ENCODE peak calls at places on chromosomes 1 and 21, in ten cellular contexts. C, Z, Q, A, T, X, K, L, J and P are unnamed samples.

GRCh38 chr21:27833298-27833697 is 866.4 kb upstream of the ADAMTS5 start:
- DNase-seq in Z (no peak), T (no peak), C (no peak), X (no peak), A (no peak), J (no peak), K (no peak), L (no peak), Q (no peak), P (no peak)

GRCh38 chr1:24465099-24465498 is 37.5 kb upstream of the RCAN3 start:
- DNase-seq in Z (no peak), X (no peak), L (no peak), K (no peak), A (no peak), C (no peak), T (no peak), J (no peak), Q (no peak), P (no peak)

GRCh38 chr1:193060938-193061337 is 1.5 kb downstream of the RO60 start:
- DNase-seq in K (peak), A (peak), Q (no peak), Z (no peak), T (no peak), C (peak), L (peak), X (no peak), J (no peak), P (no peak)

GRCh38 chr1:73673980-73674379 is 524.0 kb downstream of the LRRIQ3 start:
- DNase-seq in K (no peak), T (no peak), Z (no peak), C (no peak), L (peak), Q (no peak), X (no peak), A (peak), J (no peak), P (no peak)

GRCh38 chr1:209107535-209107934 is 476.0 kb upstream of the CAMK1G start:
- DNase-seq in L (no peak), J (no peak), T (no peak), K (no peak), A (no peak), X (no peak), Z (no peak), Q (no peak), C (no peak), P (no peak)

GRCh38 chr21:44990921-44991320 is 51.1 kb downstream of the SLX9 start:
- DNase-seq in Q (no peak), K (no peak), X (peak), Z (no peak), L (no peak), T (no peak), C (no peak), J (no peak), A (no peak), P (no peak)

GRCh38 chr1:223712856-223713494 is 636 bp downstream of the CAPN2 start:
- DNase-seq in Q (no peak), J (no peak), X (peak), L (no peak), T (peak), A (no peak), K (no peak), Z (no peak), C (no peak), P (no peak)

GRCh38 chr1:167714851-167715652 is 6.7 kb upstream of the MPZL1 start:
- DNase-seq in Q (no peak), Z (peak), A (peak), C (peak), K (peak), X (no peak), T (peak), L (peak), J (peak), P (peak)

GRCh38 chr1:2233997-2234761 is 6.1 kb downstream of the SKI start:
- DNase-seq in J (peak), A (peak), Z (peak), Q (no peak), K (no peak), X (peak), L (peak), C (peak), T (peak), P (peak)

GRCh38 chr21:39531777-39532333 is 80.1 kb downstream of the SH3BGR start:
- DNase-seq in X (no peak), J (no peak), Q (no peak), A (no peak), T (no peak), Z (no peak), K (no peak), L (no peak), C (no peak), P (no peak)

GRCh38 chr1:174969977-174970376 is 29.8 kb upstream of the CACYBP start:
- DNase-seq in A (no peak), C (peak), J (no peak), K (no peak), T (no peak), Q (no peak), X (no peak), L (peak), Z (no peak), P (no peak)

GRCh38 chr1:172906778-172907592 is 143.8 kb downstream of the TNFSF18 start:
- DNase-seq in Z (no peak), J (no peak), L (peak), X (no peak), A (peak), Q (peak), K (peak), T (no peak), C (peak), P (no peak)

GRCh38 chr1:230542054-230542453 is 100.2 kb upstream of the COG2 start:
- DNase-seq in K (no peak), A (peak), L (peak), Q (peak), T (no peak), X (no peak), J (no peak), Z (no peak), C (peak), P (no peak)

GRCh38 chr1:154427173-154428139 is 22.3 kb downstream of the IL6R start:
- DNase-seq in X (no peak), C (peak), L (no peak), Z (no peak), T (no peak), A (peak), J (no peak), Q (no peak), K (no peak), P (no peak)

GRCh38 chr1:91768120-91768519 is 117.8 kb downstream of the TGFBR3 start:
- DNase-seq in A (no peak), C (no peak), X (no peak), Q (no peak), T (no peak), J (no peak), L (no peak), K (no peak), Z (no peak), P (no peak)

GRCh38 chr1:112882271-112882744 is 73.7 kb downstream of the SLC16A1 start:
- DNase-seq in A (no peak), X (no peak), T (no peak), Q (no peak), L (no peak), K (no peak), J (no peak), Z (no peak), C (no peak), P (no peak)

GRCh38 chr21:33362044-33362555 is 37.3 kb downstream of the IFNAR1 start:
- DNase-seq in L (no peak), K (peak), X (no peak), Z (no peak), J (no peak), A (no peak), Q (no peak), T (no peak), C (no peak), P (no peak)

GRCh38 chr1:174954686-174955669 is 44.8 kb upstream of the CACYBP start:
- DNase-seq in A (no peak), X (no peak), L (no peak), J (no peak), Q (no peak), Z (no peak), T (no peak), K (peak), C (no peak), P (no peak)

GRCh38 chr1:203152158-203153034 is 23.2 kb downstream of the MYBPH start:
- DNase-seq in Z (no peak), L (peak), A (peak), C (no peak), J (no peak), Q (peak), T (peak), X (no peak), K (no peak), P (no peak)

GRCh38 chr1:76302711-76303347 is 228.3 kb downstream of the ST6GALNAC3 start:
- DNase-seq in X (no peak), L (no peak), J (no peak), C (no peak), K (no peak), Z (no peak), A (no peak), T (no peak), Q (no peak), P (no peak)

GRCh38 chr1:59738591-59739015 is 76.1 kb upstream of the HOOK1 start:
- DNase-seq in K (no peak), X (no peak), L (peak), Z (peak), J (no peak), A (no peak), C (peak), Q (no peak), T (peak), P (peak)

GRCh38 chr1:214165850-214166374 is 115.0 kb upstream of the SMYD2 start:
- DNase-seq in L (no peak), C (no peak), J (no peak), Q (no peak), K (no peak), A (no peak), Z (no peak), T (no peak), X (no peak), P (no peak)

GRCh38 chr1:2145946-2146835 is 48.4 kb downstream of the FAAP20 start:
- DNase-seq in Q (no peak), T (no peak), C (no peak), A (no peak), Z (no peak), L (no peak), K (no peak), J (no peak), X (no peak), P (no peak)

GRCh38 chr1:53959664-53960250 is 13.6 kb downstream of the LRRC42 start:
- DNase-seq in Z (no peak), L (peak), C (peak), T (no peak), K (peak), A (peak), X (no peak), Q (no peak), J (no peak), P (no peak)

GRCh38 chr1:41626146-41626545 is 141.7 kb upstream of the EDN2 start:
- DNase-seq in Q (no peak), X (no peak), T (peak), J (no peak), A (peak), K (no peak), C (peak), Z (no peak), L (no peak), P (no peak)

GRCh38 chr1:9231648-9232332 is 2.8 kb upstream of the H6PD start:
- DNase-seq in Z (no peak), J (no peak), T (peak), C (peak), L (peak), X (no peak), K (no peak), A (peak), Q (no peak), P (no peak)

GRCh38 chr1:9234223-9235122 is at the start of gene H6PD:
- DNase-seq in Q (no peak), T (peak), L (peak), A (peak), Z (no peak), J (peak), K (peak), C (peak), X (peak), P (no peak)

GRCh38 chr1:9235123-9235513 is 544 bp downstream of the H6PD start:
- DNase-seq in A (peak), Q (no peak), J (no peak), L (peak), K (no peak), T (no peak), X (no peak), C (peak), Z (no peak), P (no peak)

GRCh38 chr1:9233942-9234222 is 692 bp upstream of the H6PD start:
- DNase-seq in Z (no peak), Q (no peak), A (no peak), J (no peak), K (no peak), T (no peak), L (no peak), X (no peak), C (no peak), P (no peak)

DNA sequence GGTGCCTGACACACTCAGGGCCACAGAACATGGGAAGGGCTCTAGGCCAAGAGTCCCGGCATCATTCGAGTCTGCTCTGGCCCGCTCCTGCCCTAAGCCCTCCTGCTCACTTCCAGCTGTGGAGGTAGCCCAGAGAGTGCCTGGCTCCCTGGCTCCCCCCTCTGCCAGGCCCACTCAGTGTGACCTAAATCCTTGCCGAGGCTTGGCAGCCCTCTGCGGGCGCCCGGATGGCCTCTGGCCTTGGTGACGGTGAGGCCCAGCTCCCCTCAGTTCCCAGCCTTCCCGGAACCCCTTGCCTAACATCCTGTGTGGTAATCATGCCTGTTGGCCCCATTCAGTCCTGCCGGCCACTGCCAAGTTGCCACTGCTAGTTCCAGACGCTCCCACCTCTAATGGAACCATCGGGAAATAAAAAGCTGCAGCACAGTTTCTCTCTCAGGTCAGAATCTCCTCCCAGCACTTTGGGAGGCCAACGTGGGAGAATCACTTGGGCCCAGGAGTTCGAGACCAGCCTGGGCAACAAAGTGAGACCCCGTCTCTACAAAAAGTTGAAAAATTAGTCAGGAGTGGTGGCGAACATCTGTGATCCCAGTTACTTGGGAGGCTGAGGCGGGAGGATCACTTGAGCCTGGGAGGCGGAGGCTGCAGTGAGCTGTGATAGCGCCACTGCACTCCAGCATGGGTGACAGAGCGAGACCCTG is 1.2 kb upstream of the H6PD start:
- DNase-seq in T (no peak), L (peak), Q (no peak), X (peak), A (no peak), Z (no peak), J (peak), K (no peak), C (peak), P (peak)
- TF ChIP-seq CTCF in T (no peak), L (no peak), Q (no peak), X (no peak), A (no peak), Z (peak), J (no peak), K (no peak), C (no peak), P (peak)

GRCh38 chr1:234214129-234214910 is 158.9 kb upstream of the COA6 start:
- DNase-seq in Q (no peak), J (no peak), T (peak), L (peak), A (peak), K (no peak), Z (no peak), X (peak), C (no peak), P (no peak)

GRCh38 chr1:234216116-234216703 is 157.0 kb upstream of the COA6 start:
- DNase-seq in K (no peak), Z (no peak), X (no peak), A (no peak), C (no peak), T (no peak), J (no peak), L (no peak), Q (no peak), P (no peak)

GRCh38 chr1:234212764-234213406 is 160.4 kb upstream of the COA6 start:
- DNase-seq in Q (no peak), A (peak), X (no peak), Z (no peak), K (peak), J (no peak), L (peak), C (peak), T (no peak), P (no peak)

GRCh38 chr1:234214911-234215892 is 158.1 kb upstream of the COA6 start:
- DNase-seq in A (peak), L (no peak), K (no peak), C (no peak), Z (no peak), J (no peak), X (peak), Q (no peak), T (peak), P (no peak)

DNA sequence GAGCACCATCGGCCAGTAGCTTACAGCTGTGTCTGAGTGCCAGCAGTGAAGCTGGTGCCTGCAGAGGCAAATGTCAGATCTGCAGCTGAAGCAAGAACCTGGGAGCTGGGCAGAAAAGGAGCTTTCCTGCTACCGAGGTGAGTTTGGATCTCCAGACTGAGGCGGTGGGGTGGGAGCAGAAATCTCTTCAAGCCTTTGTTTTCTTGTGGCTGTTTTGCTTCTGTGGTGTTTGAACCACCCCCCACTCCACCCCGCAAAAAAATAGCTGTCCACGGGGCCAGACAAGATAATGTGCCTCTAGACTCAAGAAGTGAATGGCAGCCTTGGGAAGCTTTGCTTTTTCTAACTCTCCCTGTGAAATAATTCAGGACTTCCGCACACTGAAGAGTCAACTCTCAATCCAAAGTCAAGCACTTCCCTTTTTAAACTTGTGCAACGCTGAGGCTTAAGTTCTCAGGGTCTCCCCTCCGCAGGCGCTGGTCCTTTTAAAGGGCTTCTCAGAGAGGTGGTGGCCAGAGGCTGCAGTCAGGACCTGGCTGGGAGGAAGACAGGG is 159.6 kb upstream of the COA6 start:
- DNase-seq in C (no peak), K (no peak), L (no peak), A (no peak), Q (no peak), T (no peak), J (no peak), X (no peak), Z (no peak), P (no peak)
- H3K4me3 ChIP-seq in C (peak), K (no peak), L (peak), A (peak), Q (peak), T (peak), J (no peak), X (peak), Z (no peak), P (peak)

GRCh38 chr1:116518400-116518799 is 52.4 kb downstream of the CD58 start:
- DNase-seq in Z (no peak), T (no peak), A (no peak), Q (no peak), C (no peak), K (no peak), X (no peak), L (no peak), J (no peak), P (no peak)
- TF ChIP-seq CTCF in Z (no peak), T (no peak), A (no peak), Q (no peak), C (no peak), K (no peak), X (no peak), L (no peak), J (no peak), P (no peak)

DNA sequence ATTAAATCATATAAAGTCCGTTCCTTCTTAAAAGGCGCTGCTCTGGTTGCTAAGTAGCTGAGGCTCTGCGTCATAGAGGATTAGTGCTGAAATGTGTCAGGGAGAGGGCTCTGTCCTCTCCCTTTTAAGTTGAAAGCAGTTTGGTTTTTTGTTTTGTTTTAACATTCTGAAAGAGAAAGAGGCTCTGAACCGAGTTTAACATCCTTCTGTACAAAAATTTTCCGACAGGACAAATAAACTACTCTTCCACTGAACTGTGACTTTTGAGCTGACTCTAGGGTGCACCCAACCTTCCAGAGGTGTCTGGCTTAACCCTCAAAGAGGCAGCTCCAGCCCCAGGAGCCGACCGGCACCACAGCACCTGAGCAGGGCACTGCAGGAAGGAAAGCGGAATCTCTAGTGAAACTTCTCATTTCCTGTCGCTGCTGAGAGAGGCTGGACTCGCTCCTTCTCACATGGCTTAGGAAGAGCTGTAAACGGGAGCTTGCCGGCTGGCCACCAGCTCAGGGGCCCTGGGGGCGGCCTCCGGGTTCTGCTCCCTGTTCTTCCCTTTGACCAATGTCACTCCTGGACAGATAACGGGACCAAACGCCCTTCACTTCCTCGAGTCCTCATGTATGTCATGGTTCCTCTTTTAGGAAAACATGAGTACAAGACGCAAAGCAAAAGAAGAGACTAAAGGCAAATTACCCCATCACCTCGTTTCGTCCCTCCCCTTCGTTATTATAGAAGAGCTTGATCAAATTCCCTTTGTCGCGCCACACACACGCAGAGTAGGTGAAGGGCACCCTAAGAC is 1.2 kb downstream of the VAV3 start:
- DNase-seq in Z (no peak), T (no peak), K (peak), L (peak), A (peak), J (no peak), C (peak), X (no peak), Q (no peak), P (no peak)
- H3K4me3 ChIP-seq in Z (no peak), T (no peak), K (peak), L (peak), A (peak), J (peak), C (peak), X (peak), Q (peak), P (peak)

GRCh38 chr21:25709684-25710265 is 24.9 kb downstream of the ATP5PF start:
- DNase-seq in C (no peak), L (no peak), J (no peak), K (no peak), T (no peak), X (no peak), A (no peak), Q (no peak), Z (no peak), P (no peak)
- TF ChIP-seq CTCF in C (no peak), L (no peak), J (no peak), K (peak), T (no peak), X (no peak), A (no peak), Q (peak), Z (no peak), P (no peak)

GRCh38 chr1:240612811-240613210 is 856 bp upstream of the GREM2 start:
- DNase-seq in K (no peak), T (no peak), X (no peak), A (no peak), J (no peak), Z (no peak), C (no peak), L (no peak), Q (no peak), P (no peak)
- H3K4me3 ChIP-seq in K (no peak), T (no peak), X (no peak), A (no peak), J (no peak), Z (no peak), C (no peak), L (no peak), Q (no peak), P (no peak)

DNA sequence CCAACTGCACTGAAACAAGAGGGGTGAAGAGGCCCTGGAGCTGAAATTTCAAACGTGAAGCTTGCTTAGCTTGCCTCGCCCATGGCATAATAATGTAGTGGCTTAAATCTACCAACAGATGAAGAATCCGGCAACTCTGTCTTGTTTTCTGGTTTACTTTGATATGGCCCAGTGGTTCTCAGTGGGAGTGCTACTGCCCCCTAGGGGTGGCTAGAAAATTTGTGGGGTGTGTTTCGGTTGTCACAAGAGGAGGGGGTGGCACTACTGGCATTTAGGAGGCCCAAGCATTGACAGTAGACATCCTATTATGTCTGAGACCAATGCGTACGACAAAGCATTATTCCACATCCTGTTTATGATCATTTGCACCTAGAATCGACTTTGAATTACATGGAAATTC is 51.9 kb upstream of the C8B start:
- DNase-seq in L (no peak), Z (no peak), X (no peak), J (no peak), K (peak), Q (no peak), A (no peak), C (peak), T (no peak), P (no peak)
- TF ChIP-seq CTCF in L (peak), Z (peak), X (no peak), J (no peak), K (peak), Q (peak), A (peak), C (no peak), T (peak), P (peak)

GRCh38 chr1:217138173-217138838 is 415.1 kb upstream of the ESRRG start:
- DNase-seq in T (no peak), L (no peak), J (no peak), Q (no peak), C (no peak), X (peak), A (no peak), Z (no peak), K (no peak), P (no peak)
- H3K4me3 ChIP-seq in T (no peak), L (no peak), J (no peak), Q (no peak), C (no peak), X (peak), A (no peak), Z (no peak), K (no peak), P (no peak)